ENCODE peak calls at places on chromosomes 3 and 15, in nine cellular contexts. One of them, this sample, is unnamed.

GRCh38 chr3:127365383-127365782 is 77.5 kb upstream of the PRR20G start:
- DNase-seq in ovary: no peak
- DNase-seq in kidney epithelial cell: no peak
- DNase-seq in PC-9: no peak
- DNase-seq in cardiac muscle cell: no peak
- DNase-seq in fibroblast of villous mesenchyme: no peak
- DNase-seq in Peyer's patch: peak; percentile 43
- DNase-seq in gastrocnemius medialis: no peak
- DNase-seq in right atrium auricular region: no peak
- DNase-seq in this sample: no peak

GRCh38 chr15:78174398-78174797 is 25.2 kb downstream of the IDH3A start:
- DNase-seq in ovary: no peak
- DNase-seq in kidney epithelial cell: no peak
- DNase-seq in PC-9: no peak
- DNase-seq in cardiac muscle cell: no peak
- DNase-seq in fibroblast of villous mesenchyme: no peak
- DNase-seq in Peyer's patch: no peak
- DNase-seq in gastrocnemius medialis: no peak
- DNase-seq in right atrium auricular region: no peak
- DNase-seq in this sample: no peak

GRCh38 chr15:44812029-44812517 is 75.7 kb downstream of the TRIM69 start:
- DNase-seq in ovary: no peak
- DNase-seq in kidney epithelial cell: no peak
- DNase-seq in PC-9: no peak
- DNase-seq in cardiac muscle cell: no peak
- DNase-seq in fibroblast of villous mesenchyme: no peak
- DNase-seq in Peyer's patch: peak; percentile 87
- DNase-seq in gastrocnemius medialis: no peak
- DNase-seq in right atrium auricular region: no peak
- DNase-seq in this sample: no peak

GRCh38 chr3:16485024-16485992 is 28.2 kb downstream of the RFTN1 start:
- DNase-seq in ovary: no peak
- DNase-seq in kidney epithelial cell: no peak
- DNase-seq in PC-9: no peak
- DNase-seq in cardiac muscle cell: no peak
- DNase-seq in fibroblast of villous mesenchyme: no peak
- DNase-seq in Peyer's patch: no peak
- DNase-seq in gastrocnemius medialis: no peak
- DNase-seq in right atrium auricular region: no peak
- DNase-seq in this sample: no peak

GRCh38 chr3:111286749-111287148 is 215.1 kb downstream of the NECTIN3 start:
- DNase-seq in ovary: no peak
- DNase-seq in kidney epithelial cell: no peak
- DNase-seq in PC-9: no peak
- DNase-seq in cardiac muscle cell: no peak
- DNase-seq in fibroblast of villous mesenchyme: no peak
- DNase-seq in Peyer's patch: no peak
- DNase-seq in gastrocnemius medialis: no peak
- DNase-seq in right atrium auricular region: no peak
- DNase-seq in this sample: no peak

GRCh38 chr3:144189044-144189443 is 217.4 kb downstream of the DIPK2A start:
- DNase-seq in ovary: no peak
- DNase-seq in kidney epithelial cell: no peak
- DNase-seq in PC-9: no peak
- DNase-seq in cardiac muscle cell: no peak
- DNase-seq in fibroblast of villous mesenchyme: no peak
- DNase-seq in Peyer's patch: no peak
- DNase-seq in gastrocnemius medialis: no peak
- DNase-seq in right atrium auricular region: no peak
- DNase-seq in this sample: no peak

GRCh38 chr15:71591057-71591456 is 219.3 kb upstream of the NR2E3 start:
- DNase-seq in ovary: no peak
- DNase-seq in kidney epithelial cell: no peak
- DNase-seq in PC-9: no peak
- DNase-seq in cardiac muscle cell: no peak
- DNase-seq in fibroblast of villous mesenchyme: no peak
- DNase-seq in Peyer's patch: no peak
- DNase-seq in gastrocnemius medialis: no peak
- DNase-seq in right atrium auricular region: no peak
- DNase-seq in this sample: no peak

GRCh38 chr3:52498134-52499054 is 3.3 kb downstream of the STAB1 start:
- DNase-seq in ovary: no peak
- DNase-seq in kidney epithelial cell: no peak
- DNase-seq in PC-9: no peak
- DNase-seq in cardiac muscle cell: no peak
- DNase-seq in fibroblast of villous mesenchyme: peak; percentile 85
- DNase-seq in Peyer's patch: no peak
- DNase-seq in gastrocnemius medialis: peak; percentile 33
- DNase-seq in right atrium auricular region: peak; percentile 75
- DNase-seq in this sample: no peak

GRCh38 chr3:150504473-150504872 is 41.8 kb downstream of the SERP1 start:
- DNase-seq in ovary: no peak
- DNase-seq in kidney epithelial cell: no peak
- DNase-seq in PC-9: no peak
- DNase-seq in cardiac muscle cell: no peak
- DNase-seq in fibroblast of villous mesenchyme: no peak
- DNase-seq in Peyer's patch: no peak
- DNase-seq in gastrocnemius medialis: no peak
- DNase-seq in right atrium auricular region: no peak
- DNase-seq in this sample: no peak

GRCh38 chr15:51737538-51738305 is at the start of gene LYSMD2:
- DNase-seq in ovary: peak; percentile 87
- DNase-seq in kidney epithelial cell: no peak
- DNase-seq in PC-9: peak; percentile 67
- DNase-seq in cardiac muscle cell: peak; percentile 65
- DNase-seq in fibroblast of villous mesenchyme: peak; percentile 46
- DNase-seq in Peyer's patch: peak; percentile 83
- DNase-seq in gastrocnemius medialis: peak; percentile 43
- DNase-seq in right atrium auricular region: peak; percentile 81
- DNase-seq in this sample: peak; percentile 55

GRCh38 chr15:41480396-41481140 is 13.1 kb upstream of the ITPKA start:
- DNase-seq in ovary: no peak
- DNase-seq in kidney epithelial cell: no peak
- DNase-seq in PC-9: no peak
- DNase-seq in cardiac muscle cell: no peak
- DNase-seq in fibroblast of villous mesenchyme: no peak
- DNase-seq in Peyer's patch: no peak
- DNase-seq in gastrocnemius medialis: no peak
- DNase-seq in right atrium auricular region: no peak
- DNase-seq in this sample: no peak

GRCh38 chr15:74630284-74631086 is 14.8 kb downstream of the CLK3 start:
- DNase-seq in ovary: no peak
- DNase-seq in kidney epithelial cell: no peak
- DNase-seq in PC-9: no peak
- DNase-seq in cardiac muscle cell: no peak
- DNase-seq in fibroblast of villous mesenchyme: no peak
- DNase-seq in Peyer's patch: no peak
- DNase-seq in gastrocnemius medialis: no peak
- DNase-seq in right atrium auricular region: no peak
- DNase-seq in this sample: no peak

GRCh38 chr15:33234019-33234418 is 39.5 kb upstream of the FMN1 start:
- DNase-seq in ovary: no peak
- DNase-seq in kidney epithelial cell: peak; percentile 38
- DNase-seq in PC-9: peak; percentile 20
- DNase-seq in cardiac muscle cell: peak; percentile 39
- DNase-seq in fibroblast of villous mesenchyme: peak; percentile 46
- DNase-seq in Peyer's patch: no peak
- DNase-seq in gastrocnemius medialis: no peak
- DNase-seq in right atrium auricular region: no peak
- DNase-seq in this sample: peak; percentile 18

GRCh38 chr3:21645121-21645897 is 105.7 kb downstream of the ZNF385D start:
- DNase-seq in ovary: no peak
- DNase-seq in kidney epithelial cell: no peak
- DNase-seq in PC-9: no peak
- DNase-seq in cardiac muscle cell: no peak
- DNase-seq in fibroblast of villous mesenchyme: peak; percentile 7
- DNase-seq in Peyer's patch: no peak
- DNase-seq in gastrocnemius medialis: peak; percentile 22
- DNase-seq in right atrium auricular region: no peak
- DNase-seq in this sample: no peak

GRCh38 chr3:66363133-66363532 is 137.7 kb downstream of the LRIG1 start:
- DNase-seq in ovary: no peak
- DNase-seq in kidney epithelial cell: no peak
- DNase-seq in PC-9: no peak
- DNase-seq in cardiac muscle cell: no peak
- DNase-seq in fibroblast of villous mesenchyme: peak; percentile 85
- DNase-seq in Peyer's patch: no peak
- DNase-seq in gastrocnemius medialis: no peak
- DNase-seq in right atrium auricular region: no peak
- DNase-seq in this sample: peak; percentile 64

GRCh38 chr3:125141596-125142417 is 70.7 kb downstream of the SLC12A8 start:
- DNase-seq in ovary: peak; percentile 69
- DNase-seq in kidney epithelial cell: no peak
- DNase-seq in PC-9: no peak
- DNase-seq in cardiac muscle cell: peak; percentile 33
- DNase-seq in fibroblast of villous mesenchyme: peak; percentile 51
- DNase-seq in Peyer's patch: peak; percentile 65
- DNase-seq in gastrocnemius medialis: peak; percentile 24
- DNase-seq in right atrium auricular region: no peak
- DNase-seq in this sample: no peak

DNA sequence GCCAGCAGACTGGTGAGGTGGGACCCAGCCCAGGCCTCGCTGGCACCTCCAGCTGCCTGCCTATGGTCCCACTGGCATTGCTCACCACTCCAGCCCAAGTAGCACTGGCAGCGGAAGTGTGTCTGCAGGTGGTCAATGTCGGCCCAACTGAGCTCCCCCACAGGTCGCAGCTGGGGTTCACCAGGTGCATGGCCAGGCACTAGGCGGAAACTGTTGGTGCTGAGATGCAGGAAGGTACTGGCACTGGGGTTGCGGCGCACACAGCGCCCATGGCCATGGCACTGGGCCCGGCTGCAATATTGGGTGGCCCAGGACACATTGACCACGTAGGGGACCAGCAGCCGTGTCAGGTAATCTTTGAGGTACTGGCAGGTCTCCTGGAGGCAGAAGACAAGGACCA is 4.4 kb downstream of the HYAL2 start:
- DNase-seq in ovary: no peak
- DNase-seq in kidney epithelial cell: no peak
- DNase-seq in PC-9: no peak
- DNase-seq in cardiac muscle cell: no peak
- DNase-seq in fibroblast of villous mesenchyme: no peak
- DNase-seq in Peyer's patch: no peak
- DNase-seq in gastrocnemius medialis: no peak
- DNase-seq in right atrium auricular region: no peak
- DNase-seq in this sample: no peak
- H3K4me3 ChIP-seq in ovary: no peak overlapping the region
- H3K4me3 ChIP-seq in kidney epithelial cell: no peak overlapping the region
- H3K4me3 ChIP-seq in PC-9: no peak overlapping the region
- H3K4me3 ChIP-seq in cardiac muscle cell: no peak overlapping the region
- H3K4me3 ChIP-seq in fibroblast of villous mesenchyme: no peak overlapping the region
- H3K4me3 ChIP-seq in Peyer's patch: no peak overlapping the region
- H3K4me3 ChIP-seq in gastrocnemius medialis: no peak overlapping the region
- H3K4me3 ChIP-seq in right atrium auricular region: peak overlapping the region; percentile 10
- H3K4me3 ChIP-seq in this sample: no peak overlapping the region

DNA sequence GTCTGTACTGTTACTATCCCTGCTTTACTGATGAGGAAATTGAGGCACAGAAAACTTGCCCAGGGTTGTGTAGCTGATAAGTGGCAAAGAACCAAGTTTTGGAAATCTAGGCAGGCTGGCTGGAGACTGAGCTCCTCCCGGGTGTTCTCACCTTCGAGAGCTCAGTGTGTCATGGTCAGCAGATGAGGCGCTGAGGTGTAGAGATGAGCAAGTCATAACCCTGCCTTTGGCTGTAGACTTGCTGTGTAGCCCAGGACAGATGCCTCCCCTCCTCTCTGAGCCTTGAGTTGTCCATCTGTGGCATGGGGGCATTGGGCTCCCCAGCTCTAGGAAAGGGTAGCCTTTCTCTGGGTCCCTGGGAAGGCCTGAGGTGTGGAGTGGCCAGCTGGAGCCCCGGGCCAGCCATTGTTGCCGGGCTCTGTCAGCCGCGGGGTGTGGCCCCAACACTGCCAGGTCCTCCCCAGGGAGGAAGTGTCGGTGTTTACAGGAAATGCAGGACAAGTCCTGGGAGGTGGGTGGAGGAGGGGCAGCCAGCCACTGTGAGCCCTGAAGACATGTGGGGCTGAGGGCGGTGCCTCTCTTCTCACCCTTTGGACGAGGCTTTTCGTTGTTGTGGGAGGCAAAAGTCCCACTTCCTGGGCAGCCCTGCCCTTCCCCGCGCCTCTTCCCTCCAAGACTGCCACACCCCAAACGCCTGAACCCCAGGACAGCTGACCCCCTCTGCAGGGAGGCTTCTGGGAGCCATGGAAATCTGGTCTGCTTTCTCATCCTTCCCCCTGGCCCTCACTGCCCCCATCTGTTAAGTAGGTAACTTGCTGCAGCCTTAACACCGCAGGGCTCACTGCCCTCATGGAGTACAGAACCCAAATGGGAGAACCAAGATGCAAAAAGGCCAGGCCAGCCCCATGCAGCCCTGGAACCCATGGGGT is 29.1 kb downstream of the FGD5 start:
- DNase-seq in ovary: no peak
- DNase-seq in kidney epithelial cell: no peak
- DNase-seq in PC-9: peak; percentile 18
- DNase-seq in cardiac muscle cell: no peak
- DNase-seq in fibroblast of villous mesenchyme: no peak
- DNase-seq in Peyer's patch: peak; percentile 85
- DNase-seq in gastrocnemius medialis: peak; percentile 41
- DNase-seq in right atrium auricular region: no peak
- DNase-seq in this sample: no peak
- H3K4me3 ChIP-seq in ovary: no peak overlapping the region
- H3K4me3 ChIP-seq in kidney epithelial cell: no peak overlapping the region
- H3K4me3 ChIP-seq in PC-9: no peak overlapping the region
- H3K4me3 ChIP-seq in cardiac muscle cell: no peak overlapping the region
- H3K4me3 ChIP-seq in fibroblast of villous mesenchyme: no peak overlapping the region
- H3K4me3 ChIP-seq in Peyer's patch: peak overlapping the region; percentile 20
- H3K4me3 ChIP-seq in gastrocnemius medialis: no peak overlapping the region
- H3K4me3 ChIP-seq in right atrium auricular region: no peak overlapping the region
- H3K4me3 ChIP-seq in this sample: no peak overlapping the region

DNA sequence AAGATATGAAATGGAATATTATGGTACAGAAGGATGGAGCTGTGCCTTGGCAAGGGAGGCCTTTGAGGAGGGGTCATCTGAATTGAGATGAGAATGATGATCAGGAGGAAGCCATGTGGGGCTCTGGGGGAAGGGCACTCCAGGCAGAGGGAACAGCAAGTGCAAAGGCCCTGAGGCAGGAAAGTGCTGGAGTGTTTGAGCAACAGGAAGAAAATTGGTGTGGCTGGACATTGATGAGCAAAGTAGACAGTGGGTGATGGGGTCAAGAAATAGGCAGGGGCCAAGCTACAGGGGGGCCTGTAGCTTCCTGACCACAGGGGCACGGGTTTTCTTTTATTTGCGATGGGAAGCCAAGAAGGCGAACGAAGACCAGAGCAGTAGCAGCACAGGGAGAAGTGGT is 3.3 kb upstream of the GP9 start:
- DNase-seq in ovary: no peak
- DNase-seq in kidney epithelial cell: no peak
- DNase-seq in PC-9: no peak
- DNase-seq in cardiac muscle cell: no peak
- DNase-seq in fibroblast of villous mesenchyme: no peak
- DNase-seq in Peyer's patch: no peak
- DNase-seq in gastrocnemius medialis: no peak
- DNase-seq in right atrium auricular region: no peak
- DNase-seq in this sample: no peak
- H3K4me3 ChIP-seq in ovary: no peak overlapping the region
- H3K4me3 ChIP-seq in kidney epithelial cell: no peak overlapping the region
- H3K4me3 ChIP-seq in PC-9: no peak overlapping the region
- H3K4me3 ChIP-seq in cardiac muscle cell: no peak overlapping the region
- H3K4me3 ChIP-seq in fibroblast of villous mesenchyme: no peak overlapping the region
- H3K4me3 ChIP-seq in Peyer's patch: no peak overlapping the region
- H3K4me3 ChIP-seq in gastrocnemius medialis: no peak overlapping the region
- H3K4me3 ChIP-seq in right atrium auricular region: no peak overlapping the region
- H3K4me3 ChIP-seq in this sample: no peak overlapping the region

GRCh38 chr3:192042116-192042515 is 581.2 kb downstream of the PYDC2 start:
- DNase-seq in ovary: no peak
- DNase-seq in kidney epithelial cell: no peak
- DNase-seq in PC-9: no peak
- DNase-seq in cardiac muscle cell: no peak
- DNase-seq in fibroblast of villous mesenchyme: no peak
- DNase-seq in Peyer's patch: no peak
- DNase-seq in gastrocnemius medialis: no peak
- DNase-seq in right atrium auricular region: no peak
- DNase-seq in this sample: no peak
- H3K4me3 ChIP-seq in ovary: no peak overlapping the region
- H3K4me3 ChIP-seq in kidney epithelial cell: no peak overlapping the region
- H3K4me3 ChIP-seq in PC-9: no peak overlapping the region
- H3K4me3 ChIP-seq in cardiac muscle cell: no peak overlapping the region
- H3K4me3 ChIP-seq in fibroblast of villous mesenchyme: no peak overlapping the region
- H3K4me3 ChIP-seq in Peyer's patch: no peak overlapping the region
- H3K4me3 ChIP-seq in gastrocnemius medialis: no peak overlapping the region
- H3K4me3 ChIP-seq in right atrium auricular region: no peak overlapping the region
- H3K4me3 ChIP-seq in this sample: no peak overlapping the region

This sample was measured in WERI-Rb-1.